ENCODE peak calls at places on chromosomes 7 and 10, in nine cellular contexts. One of them, this sample, is unnamed.

GRCh38 chr7:116574025-116574822 is 49.4 kb downstream of the CAV1 start:
- DNase-seq in GM12891: no peak
- DNase-seq in EL: no peak
- DNase-seq in activated T-cell treated with anti-CD3 and anti-CD28 coated beads, Interleukin-2, amount 50 U/mL, for 1 hour: no peak
- DNase-seq in activated CD4-positive, alpha-beta T cell treated with anti-CD3 and anti-CD28 coated beads, Interleukin-2, amount 10 ng/mL, durations not matched to agents 7 days and 5 days: no peak
- DNase-seq in cardiac septum: no peak
- DNase-seq in anterior cingulate cortex: no peak
- DNase-seq in fibroblast of lung: no peak
- DNase-seq in cerebellum: no peak
- DNase-seq in this sample: no peak

GRCh38 chr7:157603005-157603404 is 266.2 kb downstream of the DNAJB6 start:
- DNase-seq in GM12891: no peak
- DNase-seq in EL: no peak
- DNase-seq in activated T-cell treated with anti-CD3 and anti-CD28 coated beads, Interleukin-2, amount 50 U/mL, for 1 hour: no peak
- DNase-seq in activated CD4-positive, alpha-beta T cell treated with anti-CD3 and anti-CD28 coated beads, Interleukin-2, amount 10 ng/mL, durations not matched to agents 7 days and 5 days: no peak
- DNase-seq in cardiac septum: no peak
- DNase-seq in anterior cingulate cortex: no peak
- DNase-seq in fibroblast of lung: no peak
- DNase-seq in cerebellum: no peak
- DNase-seq in this sample: peak

GRCh38 chr10:72171175-72171630 is 44.6 kb upstream of the ANAPC16 start:
- DNase-seq in GM12891: no peak
- DNase-seq in EL: peak
- DNase-seq in activated T-cell treated with anti-CD3 and anti-CD28 coated beads, Interleukin-2, amount 50 U/mL, for 1 hour: no peak
- DNase-seq in activated CD4-positive, alpha-beta T cell treated with anti-CD3 and anti-CD28 coated beads, Interleukin-2, amount 10 ng/mL, durations not matched to agents 7 days and 5 days: no peak
- DNase-seq in cardiac septum: no peak
- DNase-seq in anterior cingulate cortex: no peak
- DNase-seq in fibroblast of lung: peak
- DNase-seq in cerebellum: no peak
- DNase-seq in this sample: no peak

GRCh38 chr7:73831656-73832579 is 1.1 kb downstream of the CLDN4 start:
- DNase-seq in GM12891: no peak
- DNase-seq in EL: no peak
- DNase-seq in activated T-cell treated with anti-CD3 and anti-CD28 coated beads, Interleukin-2, amount 50 U/mL, for 1 hour: no peak
- DNase-seq in activated CD4-positive, alpha-beta T cell treated with anti-CD3 and anti-CD28 coated beads, Interleukin-2, amount 10 ng/mL, durations not matched to agents 7 days and 5 days: no peak
- DNase-seq in cardiac septum: no peak
- DNase-seq in anterior cingulate cortex: no peak
- DNase-seq in fibroblast of lung: no peak
- DNase-seq in cerebellum: no peak
- DNase-seq in this sample: no peak

GRCh38 chr7:538764-539685 is 19.4 kb upstream of the PDGFA start:
- DNase-seq in GM12891: no peak
- DNase-seq in EL: no peak
- DNase-seq in activated T-cell treated with anti-CD3 and anti-CD28 coated beads, Interleukin-2, amount 50 U/mL, for 1 hour: no peak
- DNase-seq in activated CD4-positive, alpha-beta T cell treated with anti-CD3 and anti-CD28 coated beads, Interleukin-2, amount 10 ng/mL, durations not matched to agents 7 days and 5 days: no peak
- DNase-seq in cardiac septum: no peak
- DNase-seq in anterior cingulate cortex: no peak
- DNase-seq in fibroblast of lung: no peak
- DNase-seq in cerebellum: no peak
- DNase-seq in this sample: no peak

GRCh38 chr7:81162234-81162633 is 243.4 kb upstream of the SEMA3C start:
- DNase-seq in GM12891: no peak
- DNase-seq in EL: no peak
- DNase-seq in activated T-cell treated with anti-CD3 and anti-CD28 coated beads, Interleukin-2, amount 50 U/mL, for 1 hour: no peak
- DNase-seq in activated CD4-positive, alpha-beta T cell treated with anti-CD3 and anti-CD28 coated beads, Interleukin-2, amount 10 ng/mL, durations not matched to agents 7 days and 5 days: no peak
- DNase-seq in cardiac septum: no peak
- DNase-seq in anterior cingulate cortex: no peak
- DNase-seq in fibroblast of lung: no peak
- DNase-seq in cerebellum: no peak
- DNase-seq in this sample: no peak

GRCh38 chr10:105707603-105708002 is 1066.5 kb downstream of the SORCS3 start:
- DNase-seq in GM12891: no peak
- DNase-seq in EL: no peak
- DNase-seq in activated T-cell treated with anti-CD3 and anti-CD28 coated beads, Interleukin-2, amount 50 U/mL, for 1 hour: no peak
- DNase-seq in activated CD4-positive, alpha-beta T cell treated with anti-CD3 and anti-CD28 coated beads, Interleukin-2, amount 10 ng/mL, durations not matched to agents 7 days and 5 days: no peak
- DNase-seq in cardiac septum: no peak
- DNase-seq in anterior cingulate cortex: no peak
- DNase-seq in fibroblast of lung: no peak
- DNase-seq in cerebellum: no peak
- DNase-seq in this sample: no peak

GRCh38 chr7:918441-919113 is 35.9 kb downstream of the ADAP1 start:
- DNase-seq in GM12891: no peak
- DNase-seq in EL: no peak
- DNase-seq in activated T-cell treated with anti-CD3 and anti-CD28 coated beads, Interleukin-2, amount 50 U/mL, for 1 hour: peak
- DNase-seq in activated CD4-positive, alpha-beta T cell treated with anti-CD3 and anti-CD28 coated beads, Interleukin-2, amount 10 ng/mL, durations not matched to agents 7 days and 5 days: no peak
- DNase-seq in cardiac septum: peak
- DNase-seq in anterior cingulate cortex: no peak
- DNase-seq in fibroblast of lung: no peak
- DNase-seq in cerebellum: no peak
- DNase-seq in this sample: peak

GRCh38 chr10:34003561-34003960 is 669.1 kb upstream of the NRP1 start:
- DNase-seq in GM12891: no peak
- DNase-seq in EL: no peak
- DNase-seq in activated T-cell treated with anti-CD3 and anti-CD28 coated beads, Interleukin-2, amount 50 U/mL, for 1 hour: no peak
- DNase-seq in activated CD4-positive, alpha-beta T cell treated with anti-CD3 and anti-CD28 coated beads, Interleukin-2, amount 10 ng/mL, durations not matched to agents 7 days and 5 days: no peak
- DNase-seq in cardiac septum: no peak
- DNase-seq in anterior cingulate cortex: no peak
- DNase-seq in fibroblast of lung: no peak
- DNase-seq in cerebellum: no peak
- DNase-seq in this sample: no peak

GRCh38 chr10:45589009-45589408 is 83.6 kb downstream of the ZFAND4 start:
- DNase-seq in GM12891: no peak
- DNase-seq in EL: no peak
- DNase-seq in activated T-cell treated with anti-CD3 and anti-CD28 coated beads, Interleukin-2, amount 50 U/mL, for 1 hour: no peak
- DNase-seq in activated CD4-positive, alpha-beta T cell treated with anti-CD3 and anti-CD28 coated beads, Interleukin-2, amount 10 ng/mL, durations not matched to agents 7 days and 5 days: no peak
- DNase-seq in cardiac septum: no peak
- DNase-seq in anterior cingulate cortex: no peak
- DNase-seq in fibroblast of lung: no peak
- DNase-seq in cerebellum: no peak
- DNase-seq in this sample: no peak

GRCh38 chr10:82206831-82207230 is 331.8 kb downstream of the NRG3 start:
- DNase-seq in GM12891: no peak
- DNase-seq in EL: no peak
- DNase-seq in activated T-cell treated with anti-CD3 and anti-CD28 coated beads, Interleukin-2, amount 50 U/mL, for 1 hour: no peak
- DNase-seq in activated CD4-positive, alpha-beta T cell treated with anti-CD3 and anti-CD28 coated beads, Interleukin-2, amount 10 ng/mL, durations not matched to agents 7 days and 5 days: no peak
- DNase-seq in cardiac septum: no peak
- DNase-seq in anterior cingulate cortex: no peak
- DNase-seq in fibroblast of lung: no peak
- DNase-seq in cerebellum: no peak
- DNase-seq in this sample: no peak

GRCh38 chr7:7706556-7706955 is 11.9 kb downstream of the RPA3 start:
- DNase-seq in GM12891: no peak
- DNase-seq in EL: no peak
- DNase-seq in activated T-cell treated with anti-CD3 and anti-CD28 coated beads, Interleukin-2, amount 50 U/mL, for 1 hour: no peak
- DNase-seq in activated CD4-positive, alpha-beta T cell treated with anti-CD3 and anti-CD28 coated beads, Interleukin-2, amount 10 ng/mL, durations not matched to agents 7 days and 5 days: no peak
- DNase-seq in cardiac septum: no peak
- DNase-seq in anterior cingulate cortex: no peak
- DNase-seq in fibroblast of lung: no peak
- DNase-seq in cerebellum: no peak
- DNase-seq in this sample: no peak

GRCh38 chr10:118447478-118447877 is 105.4 kb upstream of the FAM204A start:
- DNase-seq in GM12891: no peak
- DNase-seq in EL: peak
- DNase-seq in activated T-cell treated with anti-CD3 and anti-CD28 coated beads, Interleukin-2, amount 50 U/mL, for 1 hour: no peak
- DNase-seq in activated CD4-positive, alpha-beta T cell treated with anti-CD3 and anti-CD28 coated beads, Interleukin-2, amount 10 ng/mL, durations not matched to agents 7 days and 5 days: no peak
- DNase-seq in cardiac septum: no peak
- DNase-seq in anterior cingulate cortex: peak
- DNase-seq in fibroblast of lung: peak
- DNase-seq in cerebellum: peak
- DNase-seq in this sample: peak

GRCh38 chr7:354597-355470 is 64.9 kb downstream of the FOXL3 start:
- DNase-seq in GM12891: no peak
- DNase-seq in EL: no peak
- DNase-seq in activated T-cell treated with anti-CD3 and anti-CD28 coated beads, Interleukin-2, amount 50 U/mL, for 1 hour: no peak
- DNase-seq in activated CD4-positive, alpha-beta T cell treated with anti-CD3 and anti-CD28 coated beads, Interleukin-2, amount 10 ng/mL, durations not matched to agents 7 days and 5 days: no peak
- DNase-seq in cardiac septum: no peak
- DNase-seq in anterior cingulate cortex: no peak
- DNase-seq in fibroblast of lung: no peak
- DNase-seq in cerebellum: no peak
- DNase-seq in this sample: no peak

GRCh38 chr10:73413108-73413527 is 740 bp downstream of the ANXA7 start:
- DNase-seq in GM12891: peak
- DNase-seq in EL: peak
- DNase-seq in activated T-cell treated with anti-CD3 and anti-CD28 coated beads, Interleukin-2, amount 50 U/mL, for 1 hour: no peak
- DNase-seq in activated CD4-positive, alpha-beta T cell treated with anti-CD3 and anti-CD28 coated beads, Interleukin-2, amount 10 ng/mL, durations not matched to agents 7 days and 5 days: peak
- DNase-seq in cardiac septum: no peak
- DNase-seq in anterior cingulate cortex: peak
- DNase-seq in fibroblast of lung: no peak
- DNase-seq in cerebellum: peak
- DNase-seq in this sample: no peak